ENCODE peak calls at places on chromosomes 5 and 9, in nine cellular contexts. One of them, this sample, is unnamed.

GRCh38 chr5:14825977-14826376 is 45.6 kb downstream of the ANKH start:
- DNase-seq in A549: no peak
- DNase-seq in hepatocyte: no peak
- DNase-seq in cardiac fibroblast: no peak
- DNase-seq in HFF-Myc: no peak
- DNase-seq in fibroblast of lung: no peak
- DNase-seq in AG04450: no peak
- DNase-seq in GM06990: no peak
- DNase-seq in NT2/D1: no peak
- DNase-seq in this sample: no peak

GRCh38 chr5:31361906-31362900 is 168.7 kb downstream of the CDH6 start:
- DNase-seq in fibroblast of lung: no peak
- DNase-seq in cardiac fibroblast: peak
- DNase-seq in HFF-Myc: no peak
- DNase-seq in NT2/D1: no peak
- DNase-seq in GM06990: no peak
- DNase-seq in A549: no peak
- DNase-seq in AG04450: no peak
- DNase-seq in hepatocyte: no peak
- DNase-seq in this sample: peak

GRCh38 chr5:135543151-135543818 is 7.5 kb upstream of the NEUROG1 start:
- DNase-seq in fibroblast of lung: no peak
- DNase-seq in GM06990: no peak
- DNase-seq in hepatocyte: no peak
- DNase-seq in cardiac fibroblast: no peak
- DNase-seq in A549: no peak
- DNase-seq in HFF-Myc: no peak
- DNase-seq in AG04450: no peak
- DNase-seq in NT2/D1: no peak
- DNase-seq in this sample: no peak

GRCh38 chr9:121376214-121376830 is 6.3 kb upstream of the STOM start:
- DNase-seq in HFF-Myc: no peak
- DNase-seq in fibroblast of lung: peak
- DNase-seq in hepatocyte: no peak
- DNase-seq in AG04450: no peak
- DNase-seq in cardiac fibroblast: peak
- DNase-seq in GM06990: no peak
- DNase-seq in NT2/D1: no peak
- DNase-seq in A549: no peak
- DNase-seq in this sample: no peak

GRCh38 chr5:91189480-91190332 is 193.4 kb downstream of the ARRDC3 start:
- DNase-seq in NT2/D1: no peak
- DNase-seq in hepatocyte: peak
- DNase-seq in GM06990: no peak
- DNase-seq in fibroblast of lung: peak
- DNase-seq in HFF-Myc: peak
- DNase-seq in cardiac fibroblast: peak
- DNase-seq in AG04450: no peak
- DNase-seq in A549: peak
- DNase-seq in this sample: peak

GRCh38 chr5:154284433-154284832 is 93.9 kb downstream of the GALNT10 start:
- DNase-seq in cardiac fibroblast: no peak
- DNase-seq in fibroblast of lung: no peak
- DNase-seq in HFF-Myc: no peak
- DNase-seq in GM06990: peak
- DNase-seq in AG04450: no peak
- DNase-seq in A549: no peak
- DNase-seq in NT2/D1: no peak
- DNase-seq in hepatocyte: no peak
- DNase-seq in this sample: no peak

GRCh38 chr5:37519807-37520206 is 140.7 kb downstream of the WDR70 start:
- DNase-seq in A549: no peak
- DNase-seq in cardiac fibroblast: no peak
- DNase-seq in GM06990: no peak
- DNase-seq in HFF-Myc: no peak
- DNase-seq in fibroblast of lung: no peak
- DNase-seq in NT2/D1: no peak
- DNase-seq in AG04450: no peak
- DNase-seq in hepatocyte: no peak
- DNase-seq in this sample: no peak

GRCh38 chr5:16994576-16994975 is 58.5 kb upstream of the MYO10 start:
- DNase-seq in NT2/D1: no peak
- DNase-seq in GM06990: no peak
- DNase-seq in A549: no peak
- DNase-seq in cardiac fibroblast: no peak
- DNase-seq in fibroblast of lung: no peak
- DNase-seq in hepatocyte: no peak
- DNase-seq in AG04450: no peak
- DNase-seq in HFF-Myc: no peak
- DNase-seq in this sample: peak

GRCh38 chr5:14406554-14406849 is 175.1 kb upstream of the OTULINL start:
- DNase-seq in A549: no peak
- DNase-seq in HFF-Myc: no peak
- DNase-seq in fibroblast of lung: peak
- DNase-seq in AG04450: peak
- DNase-seq in NT2/D1: no peak
- DNase-seq in cardiac fibroblast: peak
- DNase-seq in hepatocyte: peak
- DNase-seq in GM06990: no peak
- DNase-seq in this sample: peak

GRCh38 chr9:34405719-34406118 is 29.0 kb upstream of the MYORG start:
- DNase-seq in NT2/D1: no peak
- DNase-seq in AG04450: peak
- DNase-seq in HFF-Myc: no peak
- DNase-seq in A549: no peak
- DNase-seq in fibroblast of lung: peak
- DNase-seq in cardiac fibroblast: no peak
- DNase-seq in hepatocyte: no peak
- DNase-seq in GM06990: no peak
- DNase-seq in this sample: no peak

GRCh38 chr9:21660976-21661375 is 141.5 kb upstream of the MTAP start:
- DNase-seq in NT2/D1: no peak
- DNase-seq in AG04450: no peak
- DNase-seq in fibroblast of lung: no peak
- DNase-seq in hepatocyte: no peak
- DNase-seq in A549: no peak
- DNase-seq in cardiac fibroblast: no peak
- DNase-seq in HFF-Myc: no peak
- DNase-seq in GM06990: no peak
- DNase-seq in this sample: no peak

GRCh38 chr9:21661626-21662025 is 140.8 kb upstream of the MTAP start:
- DNase-seq in fibroblast of lung: peak
- DNase-seq in AG04450: no peak
- DNase-seq in GM06990: no peak
- DNase-seq in HFF-Myc: no peak
- DNase-seq in NT2/D1: no peak
- DNase-seq in A549: no peak
- DNase-seq in cardiac fibroblast: peak
- DNase-seq in hepatocyte: no peak
- DNase-seq in this sample: no peak

GRCh38 chr9:21656776-21657637 is 145.4 kb upstream of the MTAP start:
- DNase-seq in AG04450: peak
- DNase-seq in GM06990: no peak
- DNase-seq in NT2/D1: no peak
- DNase-seq in hepatocyte: no peak
- DNase-seq in A549: no peak
- DNase-seq in cardiac fibroblast: peak
- DNase-seq in fibroblast of lung: peak
- DNase-seq in HFF-Myc: no peak
- DNase-seq in this sample: peak

GRCh38 chr9:21653589-21653988 is 148.8 kb upstream of the MTAP start:
- DNase-seq in hepatocyte: no peak
- DNase-seq in HFF-Myc: no peak
- DNase-seq in GM06990: no peak
- DNase-seq in A549: no peak
- DNase-seq in cardiac fibroblast: no peak
- DNase-seq in fibroblast of lung: no peak
- DNase-seq in NT2/D1: no peak
- DNase-seq in AG04450: no peak
- DNase-seq in this sample: no peak

DNA sequence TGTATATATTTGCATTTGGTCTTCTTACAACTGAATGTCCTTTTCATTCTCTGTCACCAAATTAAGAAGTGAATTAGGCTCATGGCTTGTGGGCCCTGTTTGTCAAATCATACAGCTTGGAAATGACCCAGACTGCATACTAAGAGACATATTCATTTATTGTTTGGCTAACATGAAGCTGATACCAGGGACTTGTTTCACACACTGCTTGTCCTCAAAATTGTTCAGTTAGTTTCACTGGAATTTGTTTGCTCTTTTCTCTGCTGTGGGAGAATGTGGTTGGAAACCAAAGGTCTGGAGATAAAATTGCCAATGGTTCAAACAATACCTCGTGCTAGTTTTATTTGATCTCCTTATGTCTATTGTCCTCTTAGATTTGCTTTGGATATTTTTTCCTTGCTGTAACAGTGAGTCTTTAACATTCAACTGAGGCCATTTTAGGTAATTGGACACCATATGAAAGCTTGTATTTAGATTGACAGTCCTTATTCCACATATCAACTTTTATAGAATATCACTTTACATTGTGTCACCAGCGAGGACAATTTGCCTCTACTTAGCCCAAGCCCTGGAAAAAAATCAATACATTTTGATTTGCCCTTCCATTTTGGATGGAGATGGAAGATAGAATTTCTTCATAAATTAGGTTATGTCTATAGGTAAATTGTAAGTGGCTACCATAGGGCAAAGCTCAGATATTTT is 144.3 kb upstream of the MTAP start:
- DNase-seq in A549: no peak
- DNase-seq in HFF-Myc: no peak
- DNase-seq in hepatocyte: no peak
- DNase-seq in AG04450: no peak
- DNase-seq in GM06990: no peak
- DNase-seq in NT2/D1: no peak
- DNase-seq in fibroblast of lung: no peak
- DNase-seq in cardiac fibroblast: peak
- DNase-seq in this sample: peak
- H3K4me3 ChIP-seq in A549: no peak
- H3K4me3 ChIP-seq in HFF-Myc: no peak
- H3K4me3 ChIP-seq in hepatocyte: no peak
- H3K4me3 ChIP-seq in AG04450: no peak
- H3K4me3 ChIP-seq in GM06990: no peak
- H3K4me3 ChIP-seq in NT2/D1: no peak
- H3K4me3 ChIP-seq in fibroblast of lung: no peak
- H3K4me3 ChIP-seq in cardiac fibroblast: no peak
- H3K4me3 ChIP-seq in this sample: no peak

DNA sequence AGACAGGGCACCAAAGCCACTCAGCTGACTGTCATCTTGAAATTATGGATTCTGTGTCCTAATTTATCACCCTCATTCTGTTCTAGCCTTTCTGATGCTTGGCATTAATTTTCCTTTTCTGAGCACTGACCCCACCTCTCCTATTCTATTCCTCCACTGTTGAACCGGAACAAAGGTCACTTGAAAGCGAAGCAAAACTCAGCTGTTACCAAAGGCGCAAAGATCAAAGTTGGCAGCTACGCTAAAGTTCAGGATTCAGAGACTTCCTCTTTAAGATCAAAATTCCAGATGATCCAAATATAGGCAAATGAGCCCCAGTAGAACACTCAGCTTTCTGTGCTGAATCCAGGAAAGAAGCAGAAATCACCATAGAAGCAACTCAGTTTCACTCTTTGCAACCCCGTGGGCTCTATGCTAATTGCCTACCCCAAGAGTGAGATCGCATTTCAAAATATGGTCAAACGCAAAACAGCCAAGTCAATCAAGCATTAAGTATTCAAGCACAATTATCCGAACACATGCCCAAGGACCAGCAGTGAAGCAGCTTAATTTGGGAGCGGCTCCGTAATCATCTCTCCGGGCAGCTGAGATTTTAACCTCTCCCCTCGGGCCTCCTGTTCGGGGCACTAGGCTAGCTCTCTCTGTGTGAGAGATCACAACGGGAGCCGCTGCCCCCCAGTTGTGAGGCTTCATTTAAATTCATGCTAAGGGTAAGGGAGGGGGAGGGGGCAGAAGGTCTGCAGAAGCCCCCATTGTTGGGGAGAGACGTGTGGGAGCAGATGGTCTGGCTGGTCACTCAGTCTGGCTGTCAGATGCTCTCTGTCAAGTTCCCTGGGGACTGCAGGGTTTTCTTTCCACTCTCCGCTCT is 288.6 kb downstream of the ELAVL2 start:
- DNase-seq in GM06990: no peak
- DNase-seq in AG04450: no peak
- DNase-seq in cardiac fibroblast: no peak
- DNase-seq in fibroblast of lung: no peak
- DNase-seq in A549: no peak
- DNase-seq in hepatocyte: no peak
- DNase-seq in HFF-Myc: no peak
- DNase-seq in NT2/D1: no peak
- DNase-seq in this sample: no peak
- H3K4me3 ChIP-seq in GM06990: no peak
- H3K4me3 ChIP-seq in AG04450: no peak
- H3K4me3 ChIP-seq in cardiac fibroblast: no peak
- H3K4me3 ChIP-seq in fibroblast of lung: no peak
- H3K4me3 ChIP-seq in A549: no peak
- H3K4me3 ChIP-seq in hepatocyte: no peak
- H3K4me3 ChIP-seq in HFF-Myc: no peak
- H3K4me3 ChIP-seq in NT2/D1: peak
- H3K4me3 ChIP-seq in this sample: no peak

GRCh38 chr5:175526691-175527090 is 48.3 kb downstream of the SFXN1 start:
- DNase-seq in cardiac fibroblast: no peak
- DNase-seq in hepatocyte: no peak
- DNase-seq in A549: no peak
- DNase-seq in fibroblast of lung: no peak
- DNase-seq in AG04450: no peak
- DNase-seq in HFF-Myc: no peak
- DNase-seq in NT2/D1: no peak
- DNase-seq in GM06990: no peak
- DNase-seq in this sample: no peak
- H3K4me3 ChIP-seq in cardiac fibroblast: no peak
- H3K4me3 ChIP-seq in hepatocyte: no peak
- H3K4me3 ChIP-seq in A549: no peak
- H3K4me3 ChIP-seq in fibroblast of lung: no peak
- H3K4me3 ChIP-seq in AG04450: no peak
- H3K4me3 ChIP-seq in HFF-Myc: no peak
- H3K4me3 ChIP-seq in NT2/D1: no peak
- H3K4me3 ChIP-seq in GM06990: no peak
- H3K4me3 ChIP-seq in this sample: no peak

DNA sequence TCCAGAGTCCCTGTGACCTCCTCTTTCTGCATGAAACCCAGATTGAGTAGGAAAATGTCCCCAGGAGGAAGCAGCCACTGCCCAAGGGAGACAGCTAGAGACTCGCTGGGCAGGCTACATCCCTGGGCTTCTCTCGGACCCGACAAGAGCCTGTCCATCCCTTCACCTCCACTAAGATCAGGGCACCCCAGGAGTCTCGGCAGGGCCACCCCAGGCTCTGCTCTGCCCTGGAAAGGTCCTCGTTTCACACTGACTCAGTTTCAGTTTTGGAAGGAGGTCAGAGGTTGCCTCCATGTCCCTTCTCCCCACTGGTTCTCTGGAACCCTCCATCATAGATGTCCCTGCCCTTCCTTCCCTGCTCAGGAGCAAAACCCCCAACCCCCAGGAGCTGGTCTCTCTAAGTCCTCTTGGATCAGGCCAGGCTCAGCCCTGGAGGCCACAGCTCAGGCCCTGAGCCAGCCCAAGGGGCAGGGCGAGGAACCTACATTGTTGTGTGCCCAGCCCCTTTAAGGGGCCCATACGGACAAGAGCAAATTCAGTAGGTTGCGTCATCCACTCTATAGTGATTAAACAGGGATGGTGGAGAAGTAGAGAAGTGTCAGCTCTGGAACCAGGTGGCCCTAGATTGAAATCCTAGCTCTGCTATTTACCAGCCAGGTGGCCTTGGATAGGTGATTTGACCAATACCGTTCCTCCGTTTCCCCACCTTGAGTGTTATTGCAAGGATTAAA is 37.4 kb downstream of the C9orf50 start:
- DNase-seq in HFF-Myc: no peak
- DNase-seq in fibroblast of lung: peak
- DNase-seq in GM06990: no peak
- DNase-seq in cardiac fibroblast: peak
- DNase-seq in NT2/D1: no peak
- DNase-seq in A549: no peak
- DNase-seq in hepatocyte: no peak
- DNase-seq in AG04450: no peak
- DNase-seq in this sample: no peak
- H3K4me3 ChIP-seq in HFF-Myc: no peak
- H3K4me3 ChIP-seq in fibroblast of lung: no peak
- H3K4me3 ChIP-seq in GM06990: no peak
- H3K4me3 ChIP-seq in cardiac fibroblast: no peak
- H3K4me3 ChIP-seq in NT2/D1: no peak
- H3K4me3 ChIP-seq in A549: no peak
- H3K4me3 ChIP-seq in hepatocyte: no peak
- H3K4me3 ChIP-seq in AG04450: no peak
- H3K4me3 ChIP-seq in this sample: no peak